ENCODE peak calls at places on chromosomes 12 and 14, in ten cellular contexts. R is T1000; C is activated CD4-positive, CD25-positive, alpha-beta regulatory T cell; W is naive thymus-derived CD8-positive, alpha-beta T cell; M is dermis microvascular lymphatic vessel endothelial cell; B is lung; H is iPS DF 19.7; T is cardiac muscle cell; F is right lobe of liver; A is astrocyte of the spinal cord. V is an unnamed sample.

GRCh38 chr14:22973217-22974032 is 8.9 kb downstream of the AJUBA start:
- DNase-seq in R (no peak), C (no peak), W (peak), M (peak), B (no peak), H (no peak), T (peak), F (no peak), A (peak), V (peak)

GRCh38 chr14:32507029-32507984 is 178.2 kb downstream of the AKAP6 start:
- DNase-seq in R (no peak), C (no peak), W (no peak), M (no peak), B (no peak), H (no peak), T (no peak), F (no peak), A (peak), V (peak)

GRCh38 chr12:127428420-127428819 is 838.5 kb upstream of the TMEM132C start:
- DNase-seq in R (no peak), C (no peak), W (no peak), M (no peak), B (no peak), H (no peak), T (no peak), F (no peak), A (no peak), V (no peak)

GRCh38 chr14:27553820-27554219 is 956.0 kb upstream of the NOVA1 start:
- DNase-seq in R (no peak), C (no peak), W (no peak), M (no peak), B (no peak), H (no peak), T (peak), F (no peak), A (peak), V (no peak)

GRCh38 chr12:7113389-7113871 is 4.4 kb upstream of the C1RL start:
- DNase-seq in R (no peak), C (no peak), W (peak), M (peak), B (no peak), H (no peak), T (peak), F (no peak), A (peak), V (peak)

GRCh38 chr14:77102154-77102553 is 4.1 kb downstream of the CIPC start:
- DNase-seq in R (no peak), C (no peak), W (no peak), M (no peak), B (no peak), H (no peak), T (no peak), F (no peak), A (no peak), V (no peak)

GRCh38 chr12:52650520-52651081 is 1.4 kb downstream of the KRT2 start:
- DNase-seq in R (no peak), C (no peak), W (no peak), M (peak), B (no peak), H (no peak), T (no peak), F (no peak), A (no peak), V (peak)

GRCh38 chr12:40692617-40693502 is 621 bp downstream of the CNTN1 start:
- DNase-seq in R (no peak), C (no peak), W (no peak), M (no peak), B (peak), H (no peak), T (peak), F (peak), A (no peak), V (no peak)

GRCh38 chr12:47141459-47141858 is 61.7 kb upstream of the AMIGO2 start:
- DNase-seq in R (no peak), C (no peak), W (no peak), M (no peak), B (no peak), H (peak), T (no peak), F (no peak), A (no peak), V (no peak)